ENCODE peak calls at places on chromosome 14, in six cellular contexts. H, F, V, A, R and I are unnamed samples.

GRCh38 chr14:94545131-94545841 is 16.0 kb upstream of the SERPINA4 start:
- DNase-seq in H (no peak), R (no peak), F (no peak), V (no peak), A (no peak), I (no peak)

GRCh38 chr14:95256011-95256775 is 63.5 kb downstream of the CLMN start:
- DNase-seq in H (no peak), R (no peak), V (no peak), F (peak), A (no peak), I (no peak)

GRCh38 chr14:52694761-52695480 is 437 bp downstream of the ERO1A start:
- DNase-seq in F (peak), H (peak), R (peak), V (peak), A (peak), I (peak)

GRCh38 chr14:64674829-64675228 is 29.4 kb upstream of the PLEKHG3 start:
- DNase-seq in H (no peak), A (no peak), R (no peak), F (no peak), V (no peak), I (no peak)

GRCh38 chr14:76019676-76020075 is 34.1 kb downstream of the IFT43 start:
- DNase-seq in A (no peak), F (no peak), H (no peak), R (no peak), V (no peak), I (no peak)

GRCh38 chr14:98236314-98236713 is 1035.7 kb downstream of the BCL11B start:
- DNase-seq in H (no peak), A (no peak), V (no peak), R (no peak), F (no peak), I (no peak)

GRCh38 chr14:51019089-51019488 is 74.8 kb upstream of the PYGL start:
- DNase-seq in F (no peak), R (no peak), A (no peak), V (no peak), H (no peak), I (peak)

GRCh38 chr14:74509587-74510210 is 16.1 kb downstream of the ISCA2 start:
- DNase-seq in V (no peak), R (no peak), A (no peak), H (no peak), F (no peak), I (no peak)

GRCh38 chr14:51328089-51328941 is 88.3 kb downstream of the TMX1 start:
- DNase-seq in A (no peak), F (peak), H (peak), V (peak), R (no peak), I (peak)

GRCh38 chr14:104864267-104865068 is 600 bp upstream of the CEP170B start:
- DNase-seq in H (no peak), F (peak), A (no peak), V (no peak), R (no peak), I (no peak)

GRCh38 chr14:98935921-98936320 is 336.1 kb downstream of the BCL11B start:
- DNase-seq in R (no peak), H (no peak), F (no peak), A (no peak), V (no peak), I (no peak)

GRCh38 chr14:53226553-53226952 is 73.4 kb upstream of the DDHD1 start:
- DNase-seq in F (no peak), A (no peak), H (no peak), V (no peak), R (no peak), I (no peak)

GRCh38 chr14:72830786-72831583 is 62.9 kb downstream of the DPF3 start:
- DNase-seq in R (no peak), H (no peak), V (peak), F (no peak), A (no peak), I (no peak)

GRCh38 chr14:50985124-50985815 is 41.0 kb upstream of the PYGL start:
- DNase-seq in H (no peak), F (no peak), R (no peak), A (no peak), V (no peak), I (no peak)

GRCh38 chr14:27528328-27528727 is 930.5 kb upstream of the NOVA1 start:
- DNase-seq in V (peak), F (peak), R (peak), A (peak), H (no peak), I (no peak)

GRCh38 chr14:72906879-72907278 is 13.0 kb upstream of the DPF3 start:
- DNase-seq in F (no peak), V (no peak), R (no peak), A (no peak), H (no peak), I (peak)

GRCh38 chr14:89660183-89660582 is 243.2 kb upstream of the FOXN3 start:
- DNase-seq in R (peak), A (no peak), V (no peak), F (no peak), H (no peak), I (peak)

GRCh38 chr14:23110579-23111375 is 6.0 kb upstream of the CIROP start:
- DNase-seq in H (no peak), R (no peak), V (no peak), F (no peak), A (no peak), I (no peak)